ENCODE peak calls at places on chromosomes 4 and X, in eight cellular contexts. Q, C, T, Z, G, K, M and P are unnamed samples.

GRCh38 chr4:23038626-23039245 is 346.0 kb downstream of the GBA3 start:
- DNase-seq in Q (no peak), C (no peak), T (no peak), Z (no peak), G (no peak), K (no peak), M (no peak), P (no peak)

GRCh38 chr4:147362868-147363440 is 117.9 kb upstream of the EDNRA start:
- DNase-seq in Q (peak; percentile 53), C (no peak), T (peak; percentile 75), Z (no peak), G (no peak), K (peak; percentile 78), M (peak; percentile 81), P (no peak)

GRCh38 chr4:156537275-156537674 is 434.3 kb downstream of the PDGFC start:
- DNase-seq in Q (no peak), C (no peak), T (no peak), Z (no peak), G (no peak), K (no peak), M (no peak), P (no peak)

GRCh38 chr4:67886281-67886680 is 2.5 kb upstream of the TMPRSS11D start:
- DNase-seq in Q (no peak), C (no peak), T (no peak), Z (no peak), G (no peak), K (no peak), M (no peak), P (no peak)

GRCh38 chrX:119189586-119189985 is 46.5 kb upstream of the PGRMC1 start:
- DNase-seq in Q (peak; percentile 35), C (no peak), T (peak; percentile 81), Z (no peak), G (no peak), K (no peak), M (peak; percentile 68), P (no peak)

GRCh38 chrX:68841251-68842049 is 12.6 kb downstream of the EFNB1 start:
- DNase-seq in Q (no peak), C (no peak), T (no peak), Z (no peak), G (no peak), K (no peak), M (no peak), P (no peak)

GRCh38 chr4:74962584-74962983 is 29.7 kb downstream of the PARM1 start:
- DNase-seq in Q (no peak), C (no peak), T (no peak), Z (no peak), G (no peak), K (no peak), M (no peak), P (no peak)

GRCh38 chr4:147582386-147583077 is 34.7 kb upstream of the TMEM184C start:
- DNase-seq in Q (no peak), C (no peak), T (no peak), Z (no peak), G (no peak), K (no peak), M (no peak), P (no peak)

GRCh38 chr4:140719022-140719421 is 37.2 kb downstream of the TBC1D9 start:
- DNase-seq in Q (no peak), C (no peak), T (no peak), Z (no peak), G (no peak), K (no peak), M (no peak), P (no peak)

GRCh38 chr4:3529363-3529762 is 2.9 kb downstream of the LRPAP1 start:
- DNase-seq in Q (peak; percentile 28), C (no peak), T (peak; percentile 67), Z (peak; percentile 36), G (no peak), K (peak; percentile 67), M (peak; percentile 76), P (no peak)

GRCh38 chrX:1815456-1816175 is 200.8 kb downstream of the ASMT start:
- DNase-seq in Q (no peak), C (no peak), T (no peak), Z (no peak), G (no peak), K (no peak), M (no peak), P (no peak)

GRCh38 chr4:71187399-71188196 is 151.2 kb upstream of the SLC4A4 start:
- DNase-seq in Q (no peak), C (peak; percentile 56), T (peak; percentile 68), Z (peak; percentile 79), G (peak; percentile 22), K (peak; percentile 74), M (peak; percentile 40), P (no peak)

GRCh38 chrX:46220822-46221221 is 324.4 kb downstream of the ZNF674 start:
- DNase-seq in Q (no peak), C (no peak), T (no peak), Z (no peak), G (no peak), K (no peak), M (no peak), P (no peak)

GRCh38 chr4:56048621-56049427 is 100.1 kb downstream of the CEP135 start:
- DNase-seq in Q (no peak), C (no peak), T (peak; percentile 65), Z (peak; percentile 87), G (no peak), K (no peak), M (peak; percentile 25), P (no peak)

GRCh38 chr4:47705326-47705981 is 132.4 kb downstream of the CORIN start:
- DNase-seq in Q (no peak), C (no peak), T (no peak), Z (no peak), G (no peak), K (no peak), M (no peak), P (no peak)

GRCh38 chrX:1420371-1420770 is 28.5 kb upstream of the SLC25A6 start:
- DNase-seq in Q (no peak), C (no peak), T (peak; percentile 57), Z (no peak), G (no peak), K (peak; percentile 48), M (no peak), P (no peak)

GRCh38 chr4:165440415-165440882 is 61.6 kb downstream of the CPE start:
- DNase-seq in Q (no peak), C (no peak), T (no peak), Z (peak; percentile 55), G (no peak), K (no peak), M (no peak), P (no peak)

GRCh38 chr4:105369988-105370387 is 103.9 kb downstream of the PPA2 start:
- DNase-seq in Q (no peak), C (no peak), T (no peak), Z (no peak), G (no peak), K (no peak), M (no peak), P (no peak)

GRCh38 chrX:49237060-49237459 is 1.8 kb downstream of the CCDC22 start:
- DNase-seq in Q (no peak), C (no peak), T (no peak), Z (no peak), G (no peak), K (no peak), M (no peak), P (no peak)

GRCh38 chr4:5970381-5971076 is 47.7 kb downstream of the C4orf50 start:
- DNase-seq in Q (no peak), C (no peak), T (peak; percentile 43), Z (peak; percentile 31), G (no peak), K (peak; percentile 46), M (no peak), P (no peak)

GRCh38 chr4:9944431-9945425 is 76.6 kb downstream of the SLC2A9 start:
- DNase-seq in Q (no peak), C (no peak), T (no peak), Z (no peak), G (no peak), K (no peak), M (no peak), P (no peak)

GRCh38 chrX:28920554-28920953 is 333.3 kb downstream of the IL1RAPL1 start:
- DNase-seq in Q (no peak), C (no peak), T (no peak), Z (no peak), G (no peak), K (no peak), M (no peak), P (no peak)

GRCh38 chr4:10180927-10181744 is 64.5 kb upstream of the WDR1 start:
- DNase-seq in Q (no peak), C (peak; percentile 18), T (no peak), Z (no peak), G (no peak), K (no peak), M (peak; percentile 32), P (no peak)

GRCh38 chrX:21166302-21166982 is 207.8 kb upstream of the CNKSR2 start:
- DNase-seq in Q (no peak), C (no peak), T (no peak), Z (no peak), G (no peak), K (no peak), M (no peak), P (no peak)

GRCh38 chr4:1327526-1328266 is 19.3 kb upstream of the UVSSA start:
- DNase-seq in Q (no peak), C (no peak), T (no peak), Z (no peak), G (no peak), K (no peak), M (no peak), P (no peak)
- H3K36me3 ChIP-seq in Q (peaks cover 88% of the 10 kb centered on the region), C (peaks cover 92% of the 10 kb centered on the region), T (peaks cover 46% of the 10 kb centered on the region), Z (peaks cover 22% of the 10 kb centered on the region), G (peaks cover 12% of the 10 kb centered on the region), K (peaks cover 78% of the 10 kb centered on the region), M (peaks cover 22% of the 10 kb centered on the region), P (peaks cover 34% of the 10 kb centered on the region)

GRCh38 chr4:87053064-87053693 is 118.4 kb downstream of the AFF1 start:
- DNase-seq in Q (no peak), C (no peak), T (no peak), Z (no peak), G (no peak), K (no peak), M (no peak), P (no peak)
- H3K4me1 ChIP-seq in Q (peaks cover 39% of the 10 kb centered on the region), C (no peaks in the 10 kb centered on the region), T (peaks cover 93% of the 10 kb centered on the region), Z (peaks cover 11% of the 10 kb centered on the region), G (no peaks in the 10 kb centered on the region), K (peaks cover 97% of the 10 kb centered on the region), M (peaks cover 96% of the 10 kb centered on the region), P (peaks cover 4% of the 10 kb centered on the region)

GRCh38 chrX:7606253-7606652 is 236.7 kb upstream of the VCX start:
- DNase-seq in Q (no peak), C (peak; percentile 51), T (no peak), Z (no peak), G (no peak), K (no peak), M (no peak), P (no peak)

DNA sequence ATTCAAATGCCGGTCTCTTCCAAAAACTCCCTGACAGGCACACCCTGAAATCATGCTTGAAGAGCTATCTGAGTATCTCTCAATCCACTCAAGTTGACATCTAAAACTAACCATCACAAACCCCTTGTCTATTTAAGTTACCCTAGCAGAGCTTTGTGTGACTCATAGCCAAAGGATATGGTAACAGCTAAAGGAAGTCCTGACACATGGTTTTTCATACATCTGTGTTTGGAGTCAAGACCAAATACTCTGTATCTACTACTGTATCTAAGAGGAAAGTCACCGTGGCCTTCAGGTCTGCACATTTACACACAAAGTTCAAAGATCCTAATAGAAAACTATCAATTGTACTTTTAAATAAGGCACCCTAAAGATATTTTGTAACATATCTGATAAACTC is 239.6 kb upstream of the VCX start:
- DNase-seq in Q (no peak), C (no peak), T (no peak), Z (no peak), G (no peak), K (no peak), M (no peak), P (no peak)
- H3K9me3 ChIP-seq in Q (no peaks in the 10 kb centered on the region), C (peaks cover 5% of the 10 kb centered on the region), T (no peaks in the 10 kb centered on the region), Z (peaks cover 9% of the 10 kb centered on the region), G (no peaks in the 10 kb centered on the region), K (no peaks in the 10 kb centered on the region), M (peaks cover 6% of the 10 kb centered on the region), P (no peaks in the 10 kb centered on the region)

GRCh38 chr4:133550436-133550835 is 401.3 kb downstream of the PCDH10 start:
- DNase-seq in Q (no peak), C (no peak), T (no peak), Z (no peak), G (no peak), K (no peak), M (no peak), P (no peak)
- H3K36me3 ChIP-seq in Q (no peaks in the 10 kb centered on the region), C (no peaks in the 10 kb centered on the region), T (no peaks in the 10 kb centered on the region), Z (no peaks in the 10 kb centered on the region), G (no peaks in the 10 kb centered on the region), K (no peaks in the 10 kb centered on the region), M (no peaks in the 10 kb centered on the region), P (no peaks in the 10 kb centered on the region)